ENCODE peak calls at places on chromosomes 2 and 18, in eight cellular contexts. One of them, this sample, is unnamed.

GRCh38 chr2:220814441-220814840 is 757.7 kb downstream of the EPHA4 start:
- DNase-seq in mammary epithelial cell: no peak
- DNase-seq in mesenchymal stem cell: no peak
- DNase-seq in CD8-positive, alpha-beta memory T cell: no peak
- DNase-seq in breast epithelium: no peak
- DNase-seq in mesendoderm: no peak
- DNase-seq in psoas muscle: no peak
- DNase-seq in cardiac muscle cell: no peak
- DNase-seq in this sample: no peak

GRCh38 chr2:42786561-42787345 is 5.6 kb downstream of the HAAO start:
- DNase-seq in mesendoderm: no peak
- DNase-seq in mesenchymal stem cell: no peak
- DNase-seq in psoas muscle: no peak
- DNase-seq in breast epithelium: no peak
- DNase-seq in mammary epithelial cell: no peak
- DNase-seq in cardiac muscle cell: no peak
- DNase-seq in CD8-positive, alpha-beta memory T cell: no peak
- DNase-seq in this sample: no peak

GRCh38 chr2:181178130-181178529 is 197.7 kb downstream of the UBE2E3 start:
- DNase-seq in mammary epithelial cell: no peak
- DNase-seq in cardiac muscle cell: no peak
- DNase-seq in mesenchymal stem cell: no peak
- DNase-seq in CD8-positive, alpha-beta memory T cell: no peak
- DNase-seq in psoas muscle: no peak
- DNase-seq in mesendoderm: no peak
- DNase-seq in breast epithelium: no peak
- DNase-seq in this sample: no peak

GRCh38 chr2:120825370-120826259 is 89.9 kb downstream of the GLI2 start:
- DNase-seq in breast epithelium: no peak
- DNase-seq in cardiac muscle cell: peak; percentile 13
- DNase-seq in mesenchymal stem cell: peak; percentile 94
- DNase-seq in psoas muscle: peak; percentile 59
- DNase-seq in CD8-positive, alpha-beta memory T cell: no peak
- DNase-seq in mammary epithelial cell: peak; percentile 14
- DNase-seq in mesendoderm: peak; percentile 67
- DNase-seq in this sample: peak; percentile 84

GRCh38 chr18:7512326-7512725 is 54.8 kb upstream of the PTPRM start:
- DNase-seq in mesendoderm: no peak
- DNase-seq in breast epithelium: no peak
- DNase-seq in psoas muscle: no peak
- DNase-seq in mammary epithelial cell: peak; percentile 27
- DNase-seq in CD8-positive, alpha-beta memory T cell: no peak
- DNase-seq in cardiac muscle cell: no peak
- DNase-seq in mesenchymal stem cell: no peak
- DNase-seq in this sample: peak; percentile 46

GRCh38 chr18:69969491-69969890 is 21.8 kb upstream of the CD226 start:
- DNase-seq in CD8-positive, alpha-beta memory T cell: no peak
- DNase-seq in mesenchymal stem cell: no peak
- DNase-seq in cardiac muscle cell: no peak
- DNase-seq in mammary epithelial cell: no peak
- DNase-seq in mesendoderm: no peak
- DNase-seq in breast epithelium: no peak
- DNase-seq in psoas muscle: no peak
- DNase-seq in this sample: no peak

GRCh38 chr18:67599277-67599676 is 82.8 kb upstream of the DSEL start:
- DNase-seq in cardiac muscle cell: no peak
- DNase-seq in mesenchymal stem cell: peak; percentile 48
- DNase-seq in breast epithelium: no peak
- DNase-seq in psoas muscle: no peak
- DNase-seq in mammary epithelial cell: peak; percentile 7
- DNase-seq in mesendoderm: no peak
- DNase-seq in CD8-positive, alpha-beta memory T cell: no peak
- DNase-seq in this sample: peak; percentile 71

GRCh38 chr18:62399781-62400308 is 74.7 kb downstream of the TNFRSF11A start:
- DNase-seq in psoas muscle: no peak
- DNase-seq in cardiac muscle cell: peak; percentile 2
- DNase-seq in mammary epithelial cell: peak; percentile 7
- DNase-seq in breast epithelium: no peak
- DNase-seq in mesendoderm: peak; percentile 73
- DNase-seq in CD8-positive, alpha-beta memory T cell: no peak
- DNase-seq in mesenchymal stem cell: peak; percentile 10
- DNase-seq in this sample: peak; percentile 12

GRCh38 chr2:195543063-195543462 is 114.0 kb upstream of the SLC39A10 start:
- DNase-seq in mammary epithelial cell: no peak
- DNase-seq in mesendoderm: no peak
- DNase-seq in CD8-positive, alpha-beta memory T cell: no peak
- DNase-seq in breast epithelium: no peak
- DNase-seq in cardiac muscle cell: no peak
- DNase-seq in psoas muscle: no peak
- DNase-seq in mesenchymal stem cell: no peak
- DNase-seq in this sample: no peak

GRCh38 chr2:217305882-217306281 is 446.0 kb upstream of the TNP1 start:
- DNase-seq in psoas muscle: no peak
- DNase-seq in cardiac muscle cell: no peak
- DNase-seq in CD8-positive, alpha-beta memory T cell: no peak
- DNase-seq in mesenchymal stem cell: no peak
- DNase-seq in mammary epithelial cell: peak; percentile 71
- DNase-seq in mesendoderm: no peak
- DNase-seq in breast epithelium: no peak
- DNase-seq in this sample: no peak

GRCh38 chr2:169716938-169717690 is 16.5 kb upstream of the KLHL23 start:
- DNase-seq in breast epithelium: no peak
- DNase-seq in mammary epithelial cell: peak; percentile 21
- DNase-seq in mesendoderm: no peak
- DNase-seq in cardiac muscle cell: no peak
- DNase-seq in psoas muscle: no peak
- DNase-seq in mesenchymal stem cell: peak; percentile 42
- DNase-seq in CD8-positive, alpha-beta memory T cell: no peak
- DNase-seq in this sample: no peak

GRCh38 chr2:28661589-28662001 is 90.0 kb upstream of the PPP1CB start:
- DNase-seq in cardiac muscle cell: no peak
- DNase-seq in psoas muscle: peak; percentile 49
- DNase-seq in mesenchymal stem cell: peak; percentile 89
- DNase-seq in CD8-positive, alpha-beta memory T cell: no peak
- DNase-seq in breast epithelium: no peak
- DNase-seq in mammary epithelial cell: peak; percentile 78
- DNase-seq in mesendoderm: no peak
- DNase-seq in this sample: peak; percentile 74

GRCh38 chr18:29840101-29840500 is 1202.4 kb downstream of the DSC3 start:
- DNase-seq in mesenchymal stem cell: peak; percentile 62
- DNase-seq in breast epithelium: no peak
- DNase-seq in cardiac muscle cell: no peak
- DNase-seq in mammary epithelial cell: peak; percentile 84
- DNase-seq in mesendoderm: peak; percentile 65
- DNase-seq in psoas muscle: no peak
- DNase-seq in CD8-positive, alpha-beta memory T cell: no peak
- DNase-seq in this sample: peak; percentile 90

GRCh38 chr2:191020742-191021381 is 6.9 kb upstream of the STAT1 start:
- DNase-seq in psoas muscle: peak; percentile 33
- DNase-seq in breast epithelium: no peak
- DNase-seq in cardiac muscle cell: no peak
- DNase-seq in mesenchymal stem cell: peak; percentile 96
- DNase-seq in mesendoderm: no peak
- DNase-seq in mammary epithelial cell: peak; percentile 84
- DNase-seq in CD8-positive, alpha-beta memory T cell: no peak
- DNase-seq in this sample: peak; percentile 93

GRCh38 chr2:178863856-178864620 is 56.8 kb upstream of the TTN start:
- DNase-seq in CD8-positive, alpha-beta memory T cell: no peak
- DNase-seq in mesenchymal stem cell: peak; percentile 43
- DNase-seq in mesendoderm: no peak
- DNase-seq in mammary epithelial cell: no peak
- DNase-seq in cardiac muscle cell: peak; percentile 86
- DNase-seq in psoas muscle: peak; percentile 68
- DNase-seq in breast epithelium: no peak
- DNase-seq in this sample: peak; percentile 85

GRCh38 chr18:59516356-59517155 is 157.5 kb upstream of the LMAN1 start:
- DNase-seq in breast epithelium: no peak
- DNase-seq in psoas muscle: no peak
- DNase-seq in mesenchymal stem cell: peak; percentile 82
- DNase-seq in CD8-positive, alpha-beta memory T cell: no peak
- DNase-seq in mesendoderm: peak; percentile 97
- DNase-seq in cardiac muscle cell: peak; percentile 80
- DNase-seq in mammary epithelial cell: peak; percentile 55
- DNase-seq in this sample: peak; percentile 70

GRCh38 chr18:40293311-40293710 is 1661.7 kb upstream of the PIK3C3 start:
- DNase-seq in mammary epithelial cell: peak; percentile 0
- DNase-seq in breast epithelium: no peak
- DNase-seq in psoas muscle: no peak
- DNase-seq in mesendoderm: peak; percentile 23
- DNase-seq in cardiac muscle cell: peak; percentile 12
- DNase-seq in mesenchymal stem cell: no peak
- DNase-seq in CD8-positive, alpha-beta memory T cell: no peak
- DNase-seq in this sample: peak; percentile 22

GRCh38 chr18:63322246-63322645 is 2.7 kb upstream of the BCL2 start:
- DNase-seq in mammary epithelial cell: no peak
- DNase-seq in mesendoderm: no peak
- DNase-seq in cardiac muscle cell: no peak
- DNase-seq in CD8-positive, alpha-beta memory T cell: no peak
- DNase-seq in mesenchymal stem cell: no peak
- DNase-seq in psoas muscle: no peak
- DNase-seq in breast epithelium: no peak
- DNase-seq in this sample: no peak

GRCh38 chr2:122070241-122070731 is 314.8 kb downstream of the TSN start:
- DNase-seq in mammary epithelial cell: peak; percentile 74
- DNase-seq in cardiac muscle cell: no peak
- DNase-seq in mesenchymal stem cell: no peak
- DNase-seq in CD8-positive, alpha-beta memory T cell: no peak
- DNase-seq in mesendoderm: peak; percentile 69
- DNase-seq in breast epithelium: no peak
- DNase-seq in psoas muscle: no peak
- DNase-seq in this sample: peak; percentile 50

GRCh38 chr2:220167956-220168355 is 540.5 kb downstream of the SLC4A3 start:
- DNase-seq in breast epithelium: no peak
- DNase-seq in psoas muscle: no peak
- DNase-seq in mesenchymal stem cell: no peak
- DNase-seq in CD8-positive, alpha-beta memory T cell: no peak
- DNase-seq in mesendoderm: no peak
- DNase-seq in mammary epithelial cell: no peak
- DNase-seq in cardiac muscle cell: no peak
- DNase-seq in this sample: no peak

GRCh38 chr2:224772494-224772893 is 56.3 kb upstream of the CCDC195 start:
- DNase-seq in mammary epithelial cell: no peak
- DNase-seq in breast epithelium: no peak
- DNase-seq in mesendoderm: no peak
- DNase-seq in psoas muscle: no peak
- DNase-seq in CD8-positive, alpha-beta memory T cell: no peak
- DNase-seq in cardiac muscle cell: no peak
- DNase-seq in mesenchymal stem cell: no peak
- DNase-seq in this sample: no peak

GRCh38 chr18:63320041-63320689 is 596 bp upstream of the BCL2 start:
- DNase-seq in CD8-positive, alpha-beta memory T cell: peak; percentile 89
- DNase-seq in breast epithelium: peak; percentile 82
- DNase-seq in psoas muscle: peak; percentile 82
- DNase-seq in mammary epithelial cell: peak; percentile 72
- DNase-seq in mesenchymal stem cell: peak; percentile 78
- DNase-seq in cardiac muscle cell: peak; percentile 78
- DNase-seq in mesendoderm: peak; percentile 83
- DNase-seq in this sample: peak; percentile 83

GRCh38 chr2:121104721-121105141 is 180.3 kb downstream of the TFCP2L1 start:
- DNase-seq in mesendoderm: peak; percentile 21
- DNase-seq in psoas muscle: no peak
- DNase-seq in mesenchymal stem cell: peak; percentile 10
- DNase-seq in breast epithelium: no peak
- DNase-seq in cardiac muscle cell: peak; percentile 76
- DNase-seq in CD8-positive, alpha-beta memory T cell: no peak
- DNase-seq in mammary epithelial cell: peak; percentile 43
- DNase-seq in this sample: peak; percentile 43

GRCh38 chr2:54454922-54455583 is 1.1 kb upstream of the SPTBN1 start:
- DNase-seq in CD8-positive, alpha-beta memory T cell: no peak
- DNase-seq in breast epithelium: no peak
- DNase-seq in mesenchymal stem cell: peak; percentile 37
- DNase-seq in psoas muscle: no peak
- DNase-seq in cardiac muscle cell: peak; percentile 17
- DNase-seq in mesendoderm: peak; percentile 37
- DNase-seq in mammary epithelial cell: peak; percentile 14
- DNase-seq in this sample: no peak

GRCh38 chr2:54669677-54670484 is 53.6 kb upstream of the EML6 start:
- DNase-seq in psoas muscle: no peak
- DNase-seq in mesendoderm: no peak
- DNase-seq in cardiac muscle cell: no peak
- DNase-seq in CD8-positive, alpha-beta memory T cell: no peak
- DNase-seq in mammary epithelial cell: peak; percentile 49
- DNase-seq in mesenchymal stem cell: peak; percentile 82
- DNase-seq in breast epithelium: no peak
- DNase-seq in this sample: peak; percentile 81

GRCh38 chr2:174336403-174337336 is 1.9 kb downstream of the SP9 start:
- DNase-seq in mammary epithelial cell: peak; percentile 69
- DNase-seq in psoas muscle: peak; percentile 36
- DNase-seq in CD8-positive, alpha-beta memory T cell: no peak
- DNase-seq in cardiac muscle cell: peak; percentile 79
- DNase-seq in mesendoderm: peak; percentile 86
- DNase-seq in mesenchymal stem cell: peak; percentile 7
- DNase-seq in breast epithelium: no peak
- DNase-seq in this sample: no peak

GRCh38 chr2:166127217-166128155 is at the start of gene SCN1A:
- DNase-seq in cardiac muscle cell: peak; percentile 50
- DNase-seq in mesenchymal stem cell: peak; percentile 49
- DNase-seq in breast epithelium: no peak
- DNase-seq in psoas muscle: no peak
- DNase-seq in CD8-positive, alpha-beta memory T cell: peak; percentile 18
- DNase-seq in mesendoderm: peak; percentile 50
- DNase-seq in mammary epithelial cell: peak; percentile 9
- DNase-seq in this sample: peak; percentile 67

GRCh38 chr2:47744074-47744473 is 38.9 kb upstream of the MSH6 start:
- DNase-seq in breast epithelium: no peak
- DNase-seq in mammary epithelial cell: no peak
- DNase-seq in mesendoderm: no peak
- DNase-seq in CD8-positive, alpha-beta memory T cell: no peak
- DNase-seq in cardiac muscle cell: no peak
- DNase-seq in psoas muscle: no peak
- DNase-seq in mesenchymal stem cell: no peak
- DNase-seq in this sample: no peak
- H3K4me1 ChIP-seq in breast epithelium: no peaks in the 10 kb centered on the region
- H3K4me1 ChIP-seq in mammary epithelial cell: no peaks in the 10 kb centered on the region
- H3K4me1 ChIP-seq in mesendoderm: peaks cover 6% of the 10 kb centered on the region
- H3K4me1 ChIP-seq in CD8-positive, alpha-beta memory T cell: no peaks in the 10 kb centered on the region
- H3K4me1 ChIP-seq in cardiac muscle cell: no peaks in the 10 kb centered on the region
- H3K4me1 ChIP-seq in psoas muscle: no peaks in the 10 kb centered on the region
- H3K4me1 ChIP-seq in mesenchymal stem cell: no peaks in the 10 kb centered on the region
- H3K4me1 ChIP-seq in this sample: no peaks in the 10 kb centered on the region

GRCh38 chr2:32962652-32963051 is 15.9 kb downstream of the LTBP1 start:
- DNase-seq in mesenchymal stem cell: no peak
- DNase-seq in breast epithelium: no peak
- DNase-seq in mesendoderm: no peak
- DNase-seq in cardiac muscle cell: peak; percentile 45
- DNase-seq in CD8-positive, alpha-beta memory T cell: no peak
- DNase-seq in psoas muscle: no peak
- DNase-seq in mammary epithelial cell: no peak
- DNase-seq in this sample: no peak
- H3K4me1 ChIP-seq in mesenchymal stem cell: no peaks in the 10 kb centered on the region
- H3K4me1 ChIP-seq in breast epithelium: no peaks in the 10 kb centered on the region
- H3K4me1 ChIP-seq in mesendoderm: no peaks in the 10 kb centered on the region
- H3K4me1 ChIP-seq in cardiac muscle cell: peaks cover 71% of the 10 kb centered on the region
- H3K4me1 ChIP-seq in CD8-positive, alpha-beta memory T cell: no peaks in the 10 kb centered on the region
- H3K4me1 ChIP-seq in psoas muscle: no peaks in the 10 kb centered on the region
- H3K4me1 ChIP-seq in mammary epithelial cell: no peaks in the 10 kb centered on the region
- H3K4me1 ChIP-seq in this sample: peaks cover 7% of the 10 kb centered on the region

GRCh38 chr2:85503168-85503610 is 35.8 kb upstream of the MAT2A start:
- DNase-seq in psoas muscle: no peak
- DNase-seq in breast epithelium: no peak
- DNase-seq in CD8-positive, alpha-beta memory T cell: no peak
- DNase-seq in mammary epithelial cell: peak; percentile 70
- DNase-seq in mesenchymal stem cell: no peak
- DNase-seq in cardiac muscle cell: no peak
- DNase-seq in mesendoderm: no peak
- DNase-seq in this sample: no peak
- H3K4me1 ChIP-seq in psoas muscle: peaks cover 31% of the 10 kb centered on the region
- H3K4me1 ChIP-seq in breast epithelium: no peaks in the 10 kb centered on the region
- H3K4me1 ChIP-seq in CD8-positive, alpha-beta memory T cell: no peaks in the 10 kb centered on the region
- H3K4me1 ChIP-seq in mammary epithelial cell: peaks cover 45% of the 10 kb centered on the region
- H3K4me1 ChIP-seq in mesenchymal stem cell: peaks cover 23% of the 10 kb centered on the region
- H3K4me1 ChIP-seq in cardiac muscle cell: peaks cover 7% of the 10 kb centered on the region
- H3K4me1 ChIP-seq in mesendoderm: no peaks in the 10 kb centered on the region
- H3K4me1 ChIP-seq in this sample: peaks cover 52% of the 10 kb centered on the region

GRCh38 chr2:37650548-37651101 is 20.8 kb downstream of the CDC42EP3 start:
- DNase-seq in mammary epithelial cell: no peak
- DNase-seq in breast epithelium: no peak
- DNase-seq in mesenchymal stem cell: no peak
- DNase-seq in CD8-positive, alpha-beta memory T cell: no peak
- DNase-seq in mesendoderm: no peak
- DNase-seq in psoas muscle: no peak
- DNase-seq in cardiac muscle cell: no peak
- DNase-seq in this sample: no peak
- H3K4me1 ChIP-seq in mammary epithelial cell: peaks cover 55% of the 10 kb centered on the region
- H3K4me1 ChIP-seq in breast epithelium: no peaks in the 10 kb centered on the region
- H3K4me1 ChIP-seq in mesenchymal stem cell: peaks cover 31% of the 10 kb centered on the region
- H3K4me1 ChIP-seq in CD8-positive, alpha-beta memory T cell: peaks cover 80% of the 10 kb centered on the region
- H3K4me1 ChIP-seq in mesendoderm: peaks cover 18% of the 10 kb centered on the region
- H3K4me1 ChIP-seq in psoas muscle: peaks cover 81% of the 10 kb centered on the region
- H3K4me1 ChIP-seq in cardiac muscle cell: peaks cover 36% of the 10 kb centered on the region
- H3K4me1 ChIP-seq in this sample: peaks cover 91% of the 10 kb centered on the region